ENCODE peak calls at places on chromosomes 3 and 15, in ten cellular contexts. One of them, this sample, is unnamed.
A peak's percentile ranks its signal among the peaks of the same experiment; 100 is the strongest.

GRCh38 chr3:151384741-151385174 is at the start of gene P2RY12:
- DNase-seq in cardiac muscle cell: no peak
- DNase-seq in left ventricle myocardium inferior: no peak
- DNase-seq in CD4-positive, CD25-positive, alpha-beta regulatory T cell: no peak
- DNase-seq in CD8-positive, alpha-beta memory T cell: no peak
- DNase-seq in kidney: no peak
- DNase-seq in Peyer's patch: no peak
- DNase-seq in small intestine: peak; percentile 6
- DNase-seq in stomach: no peak
- DNase-seq in DND-41: no peak
- DNase-seq in this sample: no peak

GRCh38 chr3:27533718-27534578 is 49.8 kb upstream of the SLC4A7 start:
- DNase-seq in small intestine: peak; percentile 28
- DNase-seq in stomach: peak; percentile 28
- DNase-seq in left ventricle myocardium inferior: peak; percentile 29
- DNase-seq in kidney: peak; percentile 86
- DNase-seq in Peyer's patch: no peak
- DNase-seq in DND-41: no peak
- DNase-seq in CD4-positive, CD25-positive, alpha-beta regulatory T cell: peak; percentile 20
- DNase-seq in CD8-positive, alpha-beta memory T cell: peak; percentile 56
- DNase-seq in cardiac muscle cell: peak; percentile 94
- DNase-seq in this sample: no peak

GRCh38 chr15:66023322-66023972 is 154.2 kb downstream of the RAB11A start:
- DNase-seq in Peyer's patch: no peak
- DNase-seq in DND-41: no peak
- DNase-seq in cardiac muscle cell: no peak
- DNase-seq in kidney: no peak
- DNase-seq in stomach: no peak
- DNase-seq in CD8-positive, alpha-beta memory T cell: no peak
- DNase-seq in left ventricle myocardium inferior: no peak
- DNase-seq in CD4-positive, CD25-positive, alpha-beta regulatory T cell: no peak
- DNase-seq in small intestine: no peak
- DNase-seq in this sample: no peak

GRCh38 chr3:74351213-74351612 is 263.2 kb downstream of the CNTN3 start:
- DNase-seq in Peyer's patch: no peak
- DNase-seq in left ventricle myocardium inferior: no peak
- DNase-seq in DND-41: no peak
- DNase-seq in CD8-positive, alpha-beta memory T cell: no peak
- DNase-seq in CD4-positive, CD25-positive, alpha-beta regulatory T cell: no peak
- DNase-seq in kidney: no peak
- DNase-seq in stomach: no peak
- DNase-seq in cardiac muscle cell: no peak
- DNase-seq in small intestine: no peak
- DNase-seq in this sample: no peak

GRCh38 chr3:48301814-48302194 is 31.7 kb downstream of the SPINK8 start:
- DNase-seq in DND-41: peak; percentile 35
- DNase-seq in cardiac muscle cell: peak; percentile 51
- DNase-seq in Peyer's patch: no peak
- DNase-seq in left ventricle myocardium inferior: no peak
- DNase-seq in kidney: no peak
- DNase-seq in CD4-positive, CD25-positive, alpha-beta regulatory T cell: no peak
- DNase-seq in CD8-positive, alpha-beta memory T cell: no peak
- DNase-seq in stomach: peak; percentile 26
- DNase-seq in small intestine: peak; percentile 81
- DNase-seq in this sample: peak; percentile 46

GRCh38 chr15:85692873-85693272 is 101.9 kb downstream of the KLHL25 start:
- DNase-seq in small intestine: peak; percentile 35
- DNase-seq in left ventricle myocardium inferior: no peak
- DNase-seq in CD8-positive, alpha-beta memory T cell: peak; percentile 75
- DNase-seq in DND-41: no peak
- DNase-seq in Peyer's patch: no peak
- DNase-seq in cardiac muscle cell: no peak
- DNase-seq in CD4-positive, CD25-positive, alpha-beta regulatory T cell: no peak
- DNase-seq in kidney: no peak
- DNase-seq in stomach: peak; percentile 35
- DNase-seq in this sample: peak; percentile 80

GRCh38 chr3:126845910-126846309 is 137.0 kb upstream of the PLXNA1 start:
- DNase-seq in cardiac muscle cell: no peak
- DNase-seq in left ventricle myocardium inferior: no peak
- DNase-seq in CD8-positive, alpha-beta memory T cell: no peak
- DNase-seq in Peyer's patch: no peak
- DNase-seq in kidney: no peak
- DNase-seq in DND-41: no peak
- DNase-seq in stomach: no peak
- DNase-seq in CD4-positive, CD25-positive, alpha-beta regulatory T cell: no peak
- DNase-seq in small intestine: no peak
- DNase-seq in this sample: no peak

GRCh38 chr15:88664151-88664778 is 25.4 kb downstream of the ISG20 start:
- DNase-seq in CD8-positive, alpha-beta memory T cell: peak; percentile 74
- DNase-seq in stomach: peak; percentile 43
- DNase-seq in Peyer's patch: no peak
- DNase-seq in CD4-positive, CD25-positive, alpha-beta regulatory T cell: peak; percentile 62
- DNase-seq in small intestine: peak; percentile 42
- DNase-seq in DND-41: peak; percentile 11
- DNase-seq in kidney: no peak
- DNase-seq in cardiac muscle cell: peak; percentile 38
- DNase-seq in left ventricle myocardium inferior: no peak
- DNase-seq in this sample: peak; percentile 55

GRCh38 chr15:78067328-78068241 is 9.9 kb downstream of the TBC1D2B start:
- DNase-seq in stomach: peak; percentile 69
- DNase-seq in kidney: no peak
- DNase-seq in DND-41: no peak
- DNase-seq in CD4-positive, CD25-positive, alpha-beta regulatory T cell: no peak
- DNase-seq in Peyer's patch: no peak
- DNase-seq in CD8-positive, alpha-beta memory T cell: no peak
- DNase-seq in cardiac muscle cell: no peak
- DNase-seq in small intestine: no peak
- DNase-seq in left ventricle myocardium inferior: no peak
- DNase-seq in this sample: peak; percentile 53

GRCh38 chr3:160001154-160001760 is 12.6 kb downstream of the IL12A start:
- DNase-seq in CD8-positive, alpha-beta memory T cell: no peak
- DNase-seq in Peyer's patch: no peak
- DNase-seq in small intestine: no peak
- DNase-seq in cardiac muscle cell: no peak
- DNase-seq in CD4-positive, CD25-positive, alpha-beta regulatory T cell: no peak
- DNase-seq in kidney: no peak
- DNase-seq in DND-41: no peak
- DNase-seq in left ventricle myocardium inferior: no peak
- DNase-seq in stomach: no peak
- DNase-seq in this sample: no peak

GRCh38 chr3:66889758-66890576 is 108.1 kb upstream of the KBTBD8 start:
- DNase-seq in CD8-positive, alpha-beta memory T cell: no peak
- DNase-seq in Peyer's patch: no peak
- DNase-seq in left ventricle myocardium inferior: no peak
- DNase-seq in cardiac muscle cell: no peak
- DNase-seq in CD4-positive, CD25-positive, alpha-beta regulatory T cell: no peak
- DNase-seq in small intestine: peak; percentile 16
- DNase-seq in DND-41: no peak
- DNase-seq in stomach: no peak
- DNase-seq in kidney: no peak
- DNase-seq in this sample: no peak

GRCh38 chr3:105834768-105835167 is 34.0 kb downstream of the CBLB start:
- DNase-seq in DND-41: no peak
- DNase-seq in small intestine: no peak
- DNase-seq in CD8-positive, alpha-beta memory T cell: no peak
- DNase-seq in stomach: no peak
- DNase-seq in Peyer's patch: no peak
- DNase-seq in cardiac muscle cell: no peak
- DNase-seq in CD4-positive, CD25-positive, alpha-beta regulatory T cell: no peak
- DNase-seq in left ventricle myocardium inferior: no peak
- DNase-seq in kidney: no peak
- DNase-seq in this sample: no peak

GRCh38 chr3:17157713-17158112 is 273.0 kb downstream of the PLCL2 start:
- DNase-seq in stomach: no peak
- DNase-seq in left ventricle myocardium inferior: no peak
- DNase-seq in CD8-positive, alpha-beta memory T cell: no peak
- DNase-seq in small intestine: no peak
- DNase-seq in kidney: no peak
- DNase-seq in DND-41: no peak
- DNase-seq in cardiac muscle cell: no peak
- DNase-seq in Peyer's patch: no peak
- DNase-seq in CD4-positive, CD25-positive, alpha-beta regulatory T cell: no peak
- DNase-seq in this sample: no peak

GRCh38 chr15:63349621-63350020 is 32.0 kb downstream of the CA12 start:
- DNase-seq in Peyer's patch: no peak
- DNase-seq in small intestine: no peak
- DNase-seq in cardiac muscle cell: no peak
- DNase-seq in left ventricle myocardium inferior: no peak
- DNase-seq in DND-41: no peak
- DNase-seq in CD4-positive, CD25-positive, alpha-beta regulatory T cell: no peak
- DNase-seq in stomach: no peak
- DNase-seq in kidney: no peak
- DNase-seq in CD8-positive, alpha-beta memory T cell: no peak
- DNase-seq in this sample: no peak

GRCh38 chr15:63350178-63350621 is 31.4 kb downstream of the CA12 start:
- DNase-seq in small intestine: no peak
- DNase-seq in stomach: no peak
- DNase-seq in left ventricle myocardium inferior: peak; percentile 67
- DNase-seq in cardiac muscle cell: peak; percentile 8
- DNase-seq in CD8-positive, alpha-beta memory T cell: no peak
- DNase-seq in Peyer's patch: no peak
- DNase-seq in kidney: no peak
- DNase-seq in DND-41: no peak
- DNase-seq in CD4-positive, CD25-positive, alpha-beta regulatory T cell: no peak
- DNase-seq in this sample: no peak

GRCh38 chr15:63348392-63348791 is 33.3 kb downstream of the CA12 start:
- DNase-seq in left ventricle myocardium inferior: peak; percentile 64
- DNase-seq in Peyer's patch: peak; percentile 66
- DNase-seq in cardiac muscle cell: peak; percentile 79
- DNase-seq in CD8-positive, alpha-beta memory T cell: no peak
- DNase-seq in DND-41: no peak
- DNase-seq in small intestine: peak; percentile 18
- DNase-seq in stomach: peak; percentile 84
- DNase-seq in CD4-positive, CD25-positive, alpha-beta regulatory T cell: no peak
- DNase-seq in kidney: peak; percentile 85
- DNase-seq in this sample: peak; percentile 96

GRCh38 chr15:63347074-63347859 is 34.4 kb downstream of the CA12 start:
- DNase-seq in left ventricle myocardium inferior: no peak
- DNase-seq in small intestine: no peak
- DNase-seq in stomach: no peak
- DNase-seq in cardiac muscle cell: peak; percentile 34
- DNase-seq in kidney: no peak
- DNase-seq in CD8-positive, alpha-beta memory T cell: no peak
- DNase-seq in DND-41: no peak
- DNase-seq in CD4-positive, CD25-positive, alpha-beta regulatory T cell: no peak
- DNase-seq in Peyer's patch: no peak
- DNase-seq in this sample: no peak

DNA sequence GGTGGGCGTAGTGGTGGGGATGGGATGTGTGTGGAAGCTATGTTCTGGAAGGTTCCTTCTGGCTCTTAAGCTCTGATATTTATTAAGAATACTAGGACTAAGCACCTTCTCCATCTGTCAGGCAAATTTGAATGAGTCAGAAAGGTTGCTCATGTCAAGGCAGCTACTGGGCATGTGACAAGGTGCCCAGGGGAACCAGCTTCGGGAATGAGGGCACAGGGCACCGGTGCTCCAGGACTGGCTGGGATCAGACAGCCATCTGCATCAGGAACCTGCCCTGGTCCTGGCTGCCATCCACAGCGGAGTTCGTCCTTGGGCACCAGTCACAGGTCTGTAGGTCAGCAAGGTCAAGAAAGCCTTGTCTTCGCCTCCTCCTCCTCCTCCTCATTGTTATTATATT is 32.5 kb downstream of the CA12 start:
- DNase-seq in left ventricle myocardium inferior: no peak
- DNase-seq in DND-41: no peak
- DNase-seq in CD4-positive, CD25-positive, alpha-beta regulatory T cell: no peak
- DNase-seq in Peyer's patch: no peak
- DNase-seq in stomach: no peak
- DNase-seq in CD8-positive, alpha-beta memory T cell: no peak
- DNase-seq in kidney: no peak
- DNase-seq in small intestine: no peak
- DNase-seq in cardiac muscle cell: no peak
- DNase-seq in this sample: no peak
- H3K4me1 ChIP-seq in left ventricle myocardium inferior: peaks cover 44% of the 10 kb centered on the region
- H3K4me1 ChIP-seq in DND-41: no peaks in the 10 kb centered on the region
- H3K4me1 ChIP-seq in CD4-positive, CD25-positive, alpha-beta regulatory T cell: no peaks in the 10 kb centered on the region
- H3K4me1 ChIP-seq in Peyer's patch: no peaks in the 10 kb centered on the region
- H3K4me1 ChIP-seq in stomach: peaks cover 8% of the 10 kb centered on the region
- H3K4me1 ChIP-seq in CD8-positive, alpha-beta memory T cell: no peaks in the 10 kb centered on the region
- H3K4me1 ChIP-seq in kidney: peaks cover 44% of the 10 kb centered on the region
- H3K4me1 ChIP-seq in small intestine: peaks cover 6% of the 10 kb centered on the region
- H3K4me1 ChIP-seq in cardiac muscle cell: no peaks in the 10 kb centered on the region
- H3K4me1 ChIP-seq in this sample: peaks cover 16% of the 10 kb centered on the region

GRCh38 chr15:67883228-67883773 is 43.5 kb upstream of the RNU6-1 start:
- DNase-seq in CD4-positive, CD25-positive, alpha-beta regulatory T cell: no peak
- DNase-seq in cardiac muscle cell: peak; percentile 18
- DNase-seq in kidney: no peak
- DNase-seq in left ventricle myocardium inferior: no peak
- DNase-seq in stomach: no peak
- DNase-seq in small intestine: no peak
- DNase-seq in DND-41: peak; percentile 6
- DNase-seq in Peyer's patch: no peak
- DNase-seq in CD8-positive, alpha-beta memory T cell: no peak
- DNase-seq in this sample: no peak
- H3K27ac ChIP-seq in CD4-positive, CD25-positive, alpha-beta regulatory T cell: no peak overlapping the region
- H3K27ac ChIP-seq in cardiac muscle cell: peak overlapping the region; percentile 15
- H3K27ac ChIP-seq in kidney: no peak overlapping the region
- H3K27ac ChIP-seq in left ventricle myocardium inferior: peak overlapping the region; percentile 90
- H3K27ac ChIP-seq in stomach: peak overlapping the region; percentile 86
- H3K27ac ChIP-seq in small intestine: peak overlapping the region; percentile 46
- H3K27ac ChIP-seq in DND-41: peak overlapping the region; percentile 66
- H3K27ac ChIP-seq in Peyer's patch: no peak overlapping the region
- H3K27ac ChIP-seq in CD8-positive, alpha-beta memory T cell: peak overlapping the region; percentile 21
- H3K27ac ChIP-seq in this sample: peak overlapping the region; percentile 89

GRCh38 chr3:128279594-128279880 is 126.3 kb downstream of the EEFSEC start:
- DNase-seq in CD8-positive, alpha-beta memory T cell: no peak
- DNase-seq in DND-41: no peak
- DNase-seq in small intestine: no peak
- DNase-seq in stomach: no peak
- DNase-seq in CD4-positive, CD25-positive, alpha-beta regulatory T cell: no peak
- DNase-seq in cardiac muscle cell: no peak
- DNase-seq in kidney: peak; percentile 55
- DNase-seq in Peyer's patch: no peak
- DNase-seq in left ventricle myocardium inferior: no peak
- DNase-seq in this sample: no peak
- H3K4me1 ChIP-seq in CD8-positive, alpha-beta memory T cell: no peaks in the 10 kb centered on the region
- H3K4me1 ChIP-seq in DND-41: no peaks in the 10 kb centered on the region
- H3K4me1 ChIP-seq in small intestine: no peaks in the 10 kb centered on the region
- H3K4me1 ChIP-seq in stomach: peaks cover 8% of the 10 kb centered on the region
- H3K4me1 ChIP-seq in CD4-positive, CD25-positive, alpha-beta regulatory T cell: no peaks in the 10 kb centered on the region
- H3K4me1 ChIP-seq in cardiac muscle cell: peaks cover 24% of the 10 kb centered on the region
- H3K4me1 ChIP-seq in kidney: peaks cover 9% of the 10 kb centered on the region
- H3K4me1 ChIP-seq in Peyer's patch: no peaks in the 10 kb centered on the region
- H3K4me1 ChIP-seq in left ventricle myocardium inferior: peaks cover 86% of the 10 kb centered on the region
- H3K4me1 ChIP-seq in this sample: peaks cover 75% of the 10 kb centered on the region

DNA sequence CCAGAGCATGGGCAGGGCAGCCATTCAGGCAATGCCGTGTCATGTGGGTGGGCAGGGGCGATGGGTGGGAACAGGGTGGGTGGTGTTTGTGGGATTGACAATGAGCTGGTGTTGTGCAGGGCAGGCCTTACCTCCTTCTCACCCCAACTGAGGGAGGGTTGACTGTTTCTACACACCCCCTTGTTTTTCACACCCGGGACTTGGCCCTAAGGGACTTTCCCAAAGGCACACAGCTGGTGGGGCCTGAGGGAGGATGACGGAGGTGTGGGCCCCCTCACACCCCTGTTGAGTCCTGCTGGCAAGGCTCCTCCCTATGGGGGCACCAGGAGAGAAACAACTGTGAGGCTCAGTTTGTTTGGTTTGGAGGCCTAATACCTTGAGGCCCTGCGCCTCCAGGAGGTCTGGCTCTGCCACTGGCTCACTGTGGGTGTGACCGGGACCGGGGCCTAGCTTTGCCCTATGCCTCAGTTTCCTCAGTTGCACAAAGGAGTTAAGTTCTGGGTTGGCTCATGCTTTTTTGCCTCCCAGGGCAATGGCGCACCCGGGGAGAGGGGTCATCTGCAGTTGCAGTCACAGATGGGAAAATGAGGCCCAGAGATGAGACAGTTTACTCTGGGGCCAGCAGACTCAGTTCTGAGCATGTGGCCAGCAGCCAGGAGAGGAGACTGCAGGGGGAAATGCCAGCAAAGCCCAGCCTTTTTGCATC is 5.1 kb upstream of the DNAH1 start:
- DNase-seq in stomach: no peak
- DNase-seq in left ventricle myocardium inferior: no peak
- DNase-seq in Peyer's patch: no peak
- DNase-seq in DND-41: no peak
- DNase-seq in CD8-positive, alpha-beta memory T cell: peak; percentile 82
- DNase-seq in CD4-positive, CD25-positive, alpha-beta regulatory T cell: no peak
- DNase-seq in cardiac muscle cell: no peak
- DNase-seq in small intestine: no peak
- DNase-seq in kidney: no peak
- DNase-seq in this sample: no peak
- H3K27ac ChIP-seq in stomach: no peak overlapping the region
- H3K27ac ChIP-seq in left ventricle myocardium inferior: no peak overlapping the region
- H3K27ac ChIP-seq in Peyer's patch: peak overlapping the region; percentile 46
- H3K27ac ChIP-seq in DND-41: no peak overlapping the region
- H3K27ac ChIP-seq in CD8-positive, alpha-beta memory T cell: peak overlapping the region; percentile 0
- H3K27ac ChIP-seq in CD4-positive, CD25-positive, alpha-beta regulatory T cell: no peak overlapping the region
- H3K27ac ChIP-seq in cardiac muscle cell: no peak overlapping the region
- H3K27ac ChIP-seq in small intestine: no peak overlapping the region
- H3K27ac ChIP-seq in kidney: no peak overlapping the region
- H3K27ac ChIP-seq in this sample: no peak overlapping the region

This sample was measured in thyroid gland.